ENCODE peak calls at places on chromosome 4, in five cellular contexts. Q, J, U, C and Y are unnamed samples.
A peak's percentile ranks its signal among the peaks of the same experiment; 100 is the strongest.

GRCh38 chr4:88823058-88823919 is 125.7 kb upstream of the NAP1L5 start:
- DNase-seq in Q (peak; percentile 98), J (peak; percentile 61), U (peak; percentile 92), C (peak; percentile 57), Y (peak; percentile 48)

GRCh38 chr4:109599046-109599652 is 39.1 kb downstream of the MCUB start:
- DNase-seq in J (no peak), U (no peak), Q (no peak), C (no peak), Y (no peak)

GRCh38 chr4:184417802-184418511 is 56.4 kb downstream of the IRF2 start:
- DNase-seq in C (peak; percentile 78), J (peak; percentile 27), Q (peak; percentile 94), U (peak; percentile 49), Y (peak; percentile 60)

GRCh38 chr4:139014391-139015268 is 951 bp upstream of the NOCT start:
- DNase-seq in J (peak; percentile 64), C (peak; percentile 32), Q (peak; percentile 94), U (peak; percentile 54), Y (peak; percentile 77)

GRCh38 chr4:162457071-162457865 is 293.5 kb upstream of the FSTL5 start:
- DNase-seq in U (no peak), J (no peak), Q (no peak), C (no peak), Y (no peak)

GRCh38 chr4:75633846-75634245 is 3.5 kb upstream of the CDKL2 start:
- DNase-seq in J (no peak), U (no peak), Q (peak; percentile 40), C (no peak), Y (no peak)

GRCh38 chr4:24837781-24838180 is 42.4 kb downstream of the SOD3 start:
- DNase-seq in J (no peak), C (no peak), U (no peak), Q (no peak), Y (no peak)

GRCh38 chr4:84965558-84966381 is 720 bp downstream of the WDFY3 start:
- DNase-seq in J (peak; percentile 14), Q (peak; percentile 17), C (no peak), U (peak; percentile 37), Y (peak; percentile 27)

GRCh38 chr4:157072002-157072401 is 3.9 kb upstream of the GLRB start:
- DNase-seq in U (no peak), C (no peak), Q (peak; percentile 55), J (no peak), Y (no peak)

GRCh38 chr4:113845138-113845537 is 83.6 kb upstream of the CAMK2D start:
- DNase-seq in C (no peak), Q (no peak), U (no peak), J (no peak), Y (no peak)

GRCh38 chr4:42555828-42556227 is 101.1 kb downstream of the ATP8A1 start:
- DNase-seq in Q (no peak), C (no peak), U (no peak), J (no peak), Y (no peak)

GRCh38 chr4:151908734-151909497 is 148.1 kb upstream of the GATB start:
- DNase-seq in C (no peak), Q (no peak), J (no peak), U (no peak), Y (no peak)

GRCh38 chr4:183639291-183639690 is 19.7 kb downstream of the RWDD4 start:
- DNase-seq in J (no peak), C (no peak), Q (peak; percentile 24), U (no peak), Y (no peak)

GRCh38 chr4:23614284-23614892 is 275.5 kb downstream of the PPARGC1A start:
- DNase-seq in Q (peak; percentile 1), U (peak; percentile 34), C (no peak), J (peak; percentile 50), Y (peak; percentile 3)

GRCh38 chr4:26028793-26029511 is 114.9 kb downstream of the SMIM20 start:
- DNase-seq in Q (peak; percentile 58), C (no peak), U (peak; percentile 37), J (peak; percentile 27), Y (peak; percentile 10)

GRCh38 chr4:112418092-112418491 is 97.9 kb downstream of the NEUROG2 start:
- DNase-seq in U (peak; percentile 15), C (no peak), Q (no peak), J (no peak), Y (no peak)

GRCh38 chr4:139581096-139581495 is 25.1 kb upstream of the SETD7 start:
- DNase-seq in Q (no peak), C (no peak), J (no peak), U (no peak), Y (no peak)

GRCh38 chr4:186728631-186729271 is 5.1 kb upstream of the FAT1 start:
- DNase-seq in C (no peak), J (peak; percentile 86), Q (no peak), U (no peak), Y (no peak)

GRCh38 chr4:16079046-16079445 is 4.8 kb downstream of the PROM1 start:
- DNase-seq in Q (peak; percentile 7), J (no peak), C (peak; percentile 19), U (no peak), Y (no peak)

GRCh38 chr4:153764611-153765368 is 5.0 kb upstream of the RNF175 start:
- DNase-seq in Q (no peak), U (no peak), C (no peak), J (no peak), Y (no peak)

GRCh38 chr4:73603854-73604584 is 16.2 kb downstream of the RASSF6 start:
- DNase-seq in U (no peak), Q (peak; percentile 6), C (no peak), J (no peak), Y (peak; percentile 44)

GRCh38 chr4:33493231-33493630 is 2751.1 kb downstream of the ARAP2 start:
- DNase-seq in C (no peak), Q (no peak), U (no peak), J (no peak), Y (no peak)

GRCh38 chr4:156941940-156942548 is 29.6 kb downstream of the PDGFC start:
- DNase-seq in U (no peak), Q (peak; percentile 97), C (no peak), J (peak; percentile 98), Y (peak; percentile 11)

GRCh38 chr4:130901321-130901720 is 1805.4 kb downstream of the C4orf33 start:
- DNase-seq in Q (no peak), U (no peak), J (no peak), C (no peak), Y (no peak)
- TF ChIP-seq BHLHE40 in Q (no peak), U (no peak), J (no peak), C (no peak), Y (no peak)

GRCh38 chr4:101597204-101597603 is 193.3 kb upstream of the BANK1 start:
- DNase-seq in U (peak; percentile 5), Q (no peak), C (peak; percentile 5), J (no peak), Y (no peak)
- TF ChIP-seq CTCF in U (no peak), Q (peak; percentile 21), C (peak; percentile 43), J (peak; percentile 36), Y (no peak)

GRCh38 chr4:9800878-9801277 is 19.4 kb downstream of the DRD5 start:
- DNase-seq in J (no peak), C (no peak), U (no peak), Q (no peak), Y (no peak)
- TF ChIP-seq RFX5 in J (no peak), C (no peak), U (no peak), Q (no peak), Y (no peak)

GRCh38 chr4:1725521-1725920 is 4.2 kb downstream of the TACC3 start:
- DNase-seq in C (no peak), Q (no peak), U (no peak), J (no peak), Y (no peak)
- TF ChIP-seq BHLHE40 in C (no peak), Q (no peak), U (no peak), J (no peak), Y (no peak)

GRCh38 chr4:6929339-6929734 is 19.7 kb downstream of the TBC1D14 start:
- DNase-seq in C (no peak), J (no peak), Q (no peak), U (no peak), Y (no peak)
- TF ChIP-seq CTCF in C (no peak), J (no peak), Q (no peak), U (no peak), Y (no peak)

DNA sequence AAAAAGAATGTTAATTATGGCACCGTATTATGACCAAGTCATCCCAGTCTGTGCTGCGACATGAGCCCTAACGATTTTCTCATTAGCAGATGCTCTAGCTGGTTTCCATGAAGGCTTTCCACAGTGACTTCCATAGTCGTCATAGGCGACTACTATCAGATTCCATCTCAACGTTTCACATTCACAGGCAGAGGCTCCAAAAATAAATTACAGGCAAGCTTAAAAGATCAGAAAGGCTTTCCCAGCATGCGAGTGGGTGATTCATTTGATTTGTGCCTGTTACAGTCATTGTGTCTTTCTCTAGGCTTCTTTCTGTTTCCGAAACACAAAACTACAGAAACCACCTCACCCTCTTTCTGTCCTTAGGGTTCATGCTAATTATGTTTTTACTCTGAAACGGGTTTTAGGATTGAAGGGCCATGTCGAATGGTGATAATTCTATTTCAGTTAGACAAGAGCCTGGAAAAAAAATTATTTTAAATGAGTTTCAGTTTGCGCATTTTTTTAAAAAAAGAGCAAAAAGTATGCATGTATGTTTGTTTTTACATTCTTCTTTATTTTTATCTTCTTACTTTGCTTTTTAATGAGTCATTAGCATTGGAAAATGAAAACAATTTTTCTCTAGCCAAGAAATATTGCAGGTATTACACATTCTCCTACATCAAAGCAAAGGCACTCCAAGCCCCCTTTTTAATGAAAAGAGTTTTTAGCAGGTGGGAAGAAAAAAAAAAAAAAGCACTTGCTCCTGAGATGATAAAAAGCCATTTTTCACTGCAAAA is 43.4 kb downstream of the PALLD start:
- DNase-seq in J (no peak), U (no peak), C (no peak), Q (peak; percentile 86), Y (no peak)
- TF ChIP-seq RFX5 in J (no peak), U (no peak), C (no peak), Q (no peak), Y (no peak)

GRCh38 chr4:7041246-7041645 is 1.9 kb upstream of the TADA2B start:
- DNase-seq in U (no peak), C (no peak), Q (no peak), J (no peak), Y (no peak)

GRCh38 chr4:7043521-7044414 is 596 bp downstream of the TADA2B start:
- DNase-seq in C (no peak), U (peak; percentile 54), J (no peak), Q (peak; percentile 38), Y (peak; percentile 22)

GRCh38 chr4:7042697-7043464 is at the start of gene TADA2B:
- DNase-seq in Q (peak; percentile 97), C (peak; percentile 63), U (peak; percentile 98), J (peak; percentile 93), Y (peak; percentile 94)

GRCh38 chr4:7040760-7041159 is 2.4 kb upstream of the TADA2B start:
- DNase-seq in J (no peak), U (no peak), Q (no peak), C (no peak), Y (no peak)

GRCh38 chr4:7041851-7042696 is 1.1 kb upstream of the TADA2B start:
- DNase-seq in J (no peak), Q (peak; percentile 55), U (peak; percentile 61), C (no peak), Y (no peak)
- TF ChIP-seq BHLHE40 in J (no peak), Q (no peak), U (no peak), C (no peak), Y (no peak)